ENCODE peak calls at places on chromosomes 11 and 22, in eight cellular contexts. C, T, M, I, N, D, E and L are unnamed samples.

GRCh38 chr11:77596626-77597025 is 6.9 kb downstream of the AQP11 start:
- DNase-seq in C (no peak), T (peak; percentile 32), M (peak; percentile 84), I (no peak), N (no peak), D (no peak), E (no peak), L (no peak)

GRCh38 chr11:108112059-108112458 is 9.3 kb upstream of the ACAT1 start:
- DNase-seq in C (no peak), T (peak; percentile 27), M (peak; percentile 86), I (no peak), N (no peak), D (no peak), E (no peak), L (no peak)

GRCh38 chr22:38176170-38176741 is 5.4 kb downstream of the PLA2G6 start:
- DNase-seq in C (no peak), T (peak; percentile 88), M (peak; percentile 98), I (peak; percentile 58), N (peak; percentile 80), D (peak; percentile 80), E (peak; percentile 62), L (no peak)

GRCh38 chr11:108117746-108118371 is 3.5 kb upstream of the ACAT1 start:
- DNase-seq in C (no peak), T (peak; percentile 60), M (peak; percentile 76), I (no peak), N (no peak), D (no peak), E (peak; percentile 47), L (no peak)

GRCh38 chr11:69173925-69174591 is 18.3 kb downstream of the SMIM38 start:
- DNase-seq in C (no peak), T (peak; percentile 60), M (peak; percentile 66), I (no peak), N (no peak), D (no peak), E (no peak), L (no peak)

GRCh38 chr11:119316729-119317591 is at the start of gene MCAM:
- DNase-seq in C (no peak), T (peak; percentile 53), M (peak; percentile 48), I (peak; percentile 63), N (peak; percentile 47), D (peak; percentile 58), E (peak; percentile 65), L (no peak)

GRCh38 chr11:134654161-134654915 is 242.3 kb upstream of the B3GAT1 start:
- DNase-seq in C (no peak), T (no peak), M (no peak), I (no peak), N (no peak), D (no peak), E (no peak), L (no peak)

GRCh38 chr11:103547691-103548090 is 438.5 kb downstream of the DYNC2H1 start:
- DNase-seq in C (no peak), T (no peak), M (no peak), I (no peak), N (no peak), D (no peak), E (no peak), L (no peak)

GRCh38 chr22:37943471-37944198 is 9.8 kb downstream of the C22orf23 start:
- DNase-seq in C (no peak), T (no peak), M (no peak), I (no peak), N (no peak), D (no peak), E (no peak), L (no peak)

GRCh38 chr11:83662494-83662893 is 376.3 kb upstream of the CCDC90B start:
- DNase-seq in C (no peak), T (no peak), M (no peak), I (no peak), N (no peak), D (no peak), E (no peak), L (no peak)

GRCh38 chr11:110184974-110185597 is 91.9 kb downstream of the ZC3H12C start:
- DNase-seq in C (peak; percentile 56), T (peak; percentile 74), M (peak; percentile 83), I (no peak), N (no peak), D (no peak), E (no peak), L (no peak)

GRCh38 chr11:124583827-124584226 is 14.0 kb downstream of the OR8A1 start:
- DNase-seq in C (no peak), T (no peak), M (no peak), I (no peak), N (no peak), D (no peak), E (peak; percentile 12), L (no peak)

GRCh38 chr11:116862951-116863350 is 25.5 kb upstream of the APOA1 start:
- DNase-seq in C (no peak), T (peak; percentile 57), M (peak; percentile 34), I (no peak), N (no peak), D (no peak), E (no peak), L (no peak)

GRCh38 chr11:28289444-28289843 is 181.3 kb downstream of the METTL15 start:
- DNase-seq in C (no peak), T (peak; percentile 11), M (no peak), I (no peak), N (no peak), D (no peak), E (no peak), L (no peak)

GRCh38 chr11:76666408-76666807 is 4.1 kb downstream of the LRRC32 start:
- DNase-seq in C (no peak), T (peak; percentile 38), M (peak; percentile 46), I (no peak), N (no peak), D (peak; percentile 69), E (no peak), L (no peak)

GRCh38 chr11:17735823-17736772 is 1.5 kb downstream of the KCNC1 start:
- DNase-seq in C (no peak), T (no peak), M (no peak), I (no peak), N (no peak), D (no peak), E (no peak), L (no peak)

GRCh38 chr11:93585758-93586157 is 42.6 kb upstream of the SMCO4 start:
- DNase-seq in C (no peak), T (peak; percentile 80), M (peak; percentile 73), I (no peak), N (peak; percentile 69), D (no peak), E (peak; percentile 67), L (no peak)

GRCh38 chr11:32428665-32429293 is 6.6 kb downstream of the WT1 start:
- DNase-seq in C (no peak), T (no peak), M (no peak), I (no peak), N (no peak), D (no peak), E (no peak), L (no peak)

GRCh38 chr11:70806461-70807194 is 408.3 kb downstream of the CTTN start:
- DNase-seq in C (no peak), T (no peak), M (no peak), I (no peak), N (no peak), D (no peak), E (no peak), L (no peak)

GRCh38 chr11:44729065-44729464 is 2.3 kb downstream of the TSPAN18 start:
- DNase-seq in C (no peak), T (no peak), M (no peak), I (no peak), N (no peak), D (no peak), E (no peak), L (no peak)
- H3K27ac ChIP-seq in C (no peak overlapping the region), T (no peak overlapping the region), M (no peak overlapping the region), I (no peak overlapping the region), N (no peak overlapping the region), D (peak overlapping the region; percentile 94), E (peak overlapping the region; percentile 4), L (no peak overlapping the region)

GRCh38 chr11:9136731-9137130 is 45.3 kb upstream of the SCUBE2 start:
- DNase-seq in C (no peak), T (no peak), M (no peak), I (no peak), N (no peak), D (no peak), E (no peak), L (no peak)

GRCh38 chr11:9139628-9140357 is 48.4 kb upstream of the SCUBE2 start:
- DNase-seq in C (no peak), T (peak; percentile 8), M (no peak), I (no peak), N (peak; percentile 68), D (no peak), E (no peak), L (no peak)

GRCh38 chr11:9138133-9138453 is 46.7 kb upstream of the SCUBE2 start:
- DNase-seq in C (no peak), T (no peak), M (no peak), I (no peak), N (no peak), D (no peak), E (no peak), L (no peak)

GRCh38 chr11:9137293-9138132 is 46.1 kb upstream of the SCUBE2 start:
- DNase-seq in C (peak; percentile 72), T (peak; percentile 54), M (peak; percentile 69), I (peak; percentile 75), N (peak; percentile 72), D (peak; percentile 71), E (peak; percentile 87), L (peak; percentile 58)

GRCh38 chr11:9138612-9139579 is 47.5 kb upstream of the SCUBE2 start:
- DNase-seq in C (peak; percentile 73), T (peak; percentile 92), M (peak; percentile 95), I (no peak), N (peak; percentile 27), D (no peak), E (peak; percentile 10), L (peak; percentile 12)
- H3K27ac ChIP-seq in C (peak overlapping the region; percentile 38), T (peak overlapping the region; percentile 28), M (peak overlapping the region; percentile 36), I (no peak overlapping the region), N (peak overlapping the region; percentile 33), D (no peak overlapping the region), E (no peak overlapping the region), L (no peak overlapping the region)

GRCh38 chr11:96033054-96033453 is 109.1 kb upstream of the MTMR2 start:
- DNase-seq in C (no peak), T (no peak), M (no peak), I (no peak), N (no peak), D (no peak), E (no peak), L (no peak)
- H3K27ac ChIP-seq in C (no peak overlapping the region), T (no peak overlapping the region), M (no peak overlapping the region), I (no peak overlapping the region), N (no peak overlapping the region), D (no peak overlapping the region), E (peak overlapping the region; percentile 53), L (no peak overlapping the region)

GRCh38 chr22:36344106-36344827 is 43.5 kb downstream of the MYH9 start:
- DNase-seq in C (no peak), T (no peak), M (no peak), I (peak; percentile 79), N (no peak), D (no peak), E (no peak), L (no peak)

GRCh38 chr22:36343720-36344105 is 44.1 kb downstream of the MYH9 start:
- DNase-seq in C (no peak), T (no peak), M (no peak), I (no peak), N (no peak), D (no peak), E (no peak), L (no peak)

GRCh38 chr22:36349726-36350125 is 38.0 kb downstream of the MYH9 start:
- DNase-seq in C (no peak), T (peak; percentile 75), M (no peak), I (no peak), N (no peak), D (no peak), E (no peak), L (no peak)

GRCh38 chr22:36348760-36349159 is 39.0 kb downstream of the MYH9 start:
- DNase-seq in C (no peak), T (no peak), M (no peak), I (no peak), N (no peak), D (peak; percentile 5), E (no peak), L (no peak)

GRCh38 chr22:36347094-36347493 is 40.7 kb downstream of the MYH9 start:
- DNase-seq in C (no peak), T (peak; percentile 54), M (no peak), I (no peak), N (no peak), D (peak; percentile 51), E (no peak), L (no peak)
- H3K27ac ChIP-seq in C (no peak overlapping the region), T (no peak overlapping the region), M (no peak overlapping the region), I (no peak overlapping the region), N (peak overlapping the region; percentile 33), D (peak overlapping the region; percentile 49), E (no peak overlapping the region), L (peak overlapping the region; percentile 4)